ENCODE peak calls at places on chromosomes 4 and X, in six cellular contexts. U, Z, R, Y, D and K are unnamed samples.

GRCh38 chr4:111404673-111405072 is 740.6 kb upstream of the FAM241A start:
- DNase-seq in U (no peak), Z (no peak), R (no peak), Y (no peak), D (no peak), K (no peak)

GRCh38 chrX:2666491-2666890 is 24.6 kb upstream of the CD99 start:
- DNase-seq in U (no peak), Z (no peak), R (no peak), Y (no peak), D (no peak), K (no peak)

GRCh38 chr4:37139987-37140386 is 104.6 kb upstream of the NWD2 start:
- DNase-seq in U (no peak), Z (no peak), R (no peak), Y (no peak), D (peak), K (no peak)

GRCh38 chrX:149641432-149641831 is 9.8 kb upstream of the TMEM185A start:
- DNase-seq in U (no peak), Z (no peak), R (no peak), Y (no peak), D (no peak), K (no peak)

GRCh38 chr4:140237616-140238352 is 83.8 kb upstream of the MAML3 start:
- DNase-seq in U (peak), Z (peak), R (peak), Y (peak), D (peak), K (peak)

GRCh38 chr4:1417522-1418390 is 11.5 kb upstream of the NKX1-1 start:
- DNase-seq in U (no peak), Z (no peak), R (no peak), Y (peak), D (no peak), K (peak)

GRCh38 chr4:102466298-102466697 is 34.9 kb upstream of the NFKB1 start:
- DNase-seq in U (peak), Z (no peak), R (peak), Y (no peak), D (no peak), K (no peak)

GRCh38 chr4:140662082-140662869 is 93.5 kb upstream of the UCP1 start:
- DNase-seq in U (peak), Z (no peak), R (no peak), Y (no peak), D (peak), K (no peak)

GRCh38 chr4:15250021-15250441 is 177.8 kb upstream of the C1QTNF7 start:
- DNase-seq in U (peak), Z (no peak), R (peak), Y (no peak), D (peak), K (no peak)

GRCh38 chr4:53921856-53922255 is 142.5 kb downstream of the CHIC2 start:
- DNase-seq in U (no peak), Z (no peak), R (no peak), Y (no peak), D (no peak), K (no peak)

GRCh38 chr4:30868257-30868656 is 148.1 kb downstream of the PCDH7 start:
- DNase-seq in U (peak), Z (no peak), R (peak), Y (no peak), D (no peak), K (no peak)
- H4K8ac ChIP-seq in U (no peak), Z (no peak), R (no peak), Y (no peak), D (no peak), K (no peak)

DNA sequence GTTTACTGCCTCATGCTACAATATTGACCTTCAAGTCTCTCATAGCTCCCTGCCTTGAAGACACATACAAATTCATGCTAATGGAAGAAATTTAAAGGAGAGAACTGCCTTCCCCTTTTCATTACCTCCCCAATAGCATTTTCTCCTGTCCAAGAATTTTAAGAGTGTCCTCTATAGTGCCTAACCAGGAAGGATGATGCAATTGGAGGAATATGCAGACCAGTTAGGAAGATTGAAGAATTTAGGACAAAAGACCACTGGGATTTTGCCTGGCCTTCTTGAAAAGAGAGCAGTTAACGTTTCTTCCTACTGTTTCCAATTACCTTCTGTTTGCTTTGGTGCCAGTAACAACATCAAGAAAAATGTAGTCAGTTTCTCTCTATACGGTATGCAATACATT is 443.9 kb downstream of the INPP4B start:
- DNase-seq in U (no peak), Z (no peak), R (no peak), Y (no peak), D (no peak), K (no peak)
- H3K9ac ChIP-seq in U (no peak), Z (no peak), R (no peak), Y (no peak), D (no peak), K (no peak)

DNA sequence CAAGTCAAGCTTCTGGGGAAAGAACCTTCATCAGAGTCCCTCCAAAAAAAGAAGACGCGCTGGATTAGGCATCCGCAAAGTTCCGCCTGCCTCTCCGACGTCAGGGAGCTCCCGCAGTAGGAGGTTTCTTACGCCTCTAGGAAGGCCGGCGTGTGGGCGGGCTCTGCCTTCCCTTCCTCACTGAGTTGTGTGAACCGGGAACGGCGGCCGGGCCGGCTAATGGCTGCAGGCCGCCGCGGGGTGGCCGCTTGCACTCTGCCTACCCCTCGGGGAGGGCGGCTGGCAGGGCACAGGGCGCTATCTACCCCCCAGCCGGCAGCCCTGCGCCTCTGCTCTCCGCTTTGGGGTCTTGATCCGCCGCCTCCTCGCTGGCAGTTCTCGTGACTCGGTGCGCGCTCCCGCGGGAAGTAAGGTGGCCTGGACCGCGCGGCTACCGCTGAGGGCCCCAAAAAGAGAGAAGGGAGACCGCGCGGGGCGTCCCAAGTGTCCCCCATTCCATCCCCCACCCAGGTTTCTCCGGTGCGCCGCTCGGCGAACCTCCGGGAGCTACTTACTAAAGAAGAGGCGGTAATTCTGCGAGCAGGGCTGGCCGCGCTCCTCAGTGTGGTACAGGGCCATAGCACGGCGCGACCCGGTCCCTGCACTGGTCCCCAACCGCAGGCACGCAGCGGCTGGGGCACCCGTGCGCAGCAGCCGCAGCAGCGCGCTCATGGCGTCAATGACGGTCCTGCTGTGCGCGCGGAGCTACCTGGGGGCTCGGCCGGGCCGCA is at the start of gene PPA2:
- DNase-seq in U (peak), Z (peak), R (peak), Y (peak), D (peak), K (peak)
- H3K14ac ChIP-seq in U (peak), Z (no peak), R (peak), Y (no peak), D (peak), K (peak)

GRCh38 chr4:125551967-125552366 is 237.2 kb downstream of the FAT4 start:
- DNase-seq in U (no peak), Z (no peak), R (no peak), Y (no peak), D (no peak), K (no peak)
- H4K8ac ChIP-seq in U (no peak), Z (no peak), R (no peak), Y (no peak), D (no peak), K (no peak)

GRCh38 chrX:134460005-134460860 is at the start of gene HPRT1:
- DNase-seq in U (peak), Z (peak), R (peak), Y (peak), D (peak), K (peak)

GRCh38 chrX:134462927-134463326 is 3.0 kb downstream of the HPRT1 start:
- DNase-seq in U (no peak), Z (no peak), R (no peak), Y (no peak), D (no peak), K (no peak)

GRCh38 chrX:134457708-134458107 is 2.3 kb upstream of the HPRT1 start:
- DNase-seq in U (no peak), Z (no peak), R (no peak), Y (no peak), D (no peak), K (no peak)

GRCh38 chrX:134460861-134461218 is 875 bp downstream of the HPRT1 start:
- DNase-seq in U (peak), Z (no peak), R (peak), Y (no peak), D (peak), K (no peak)

GRCh38 chrX:134459683-134460004 is 321 bp upstream of the HPRT1 start:
- DNase-seq in U (no peak), Z (no peak), R (no peak), Y (no peak), D (no peak), K (no peak)
- H3K9ac ChIP-seq in U (peak), Z (no peak), R (peak), Y (peak), D (no peak), K (peak)

GRCh38 chr4:22556411-22556969 is 40.6 kb upstream of the ADGRA3 start:
- DNase-seq in U (no peak), Z (no peak), R (no peak), Y (no peak), D (no peak), K (no peak)
- H3K14ac ChIP-seq in U (no peak), Z (peak), R (no peak), Y (no peak), D (no peak), K (no peak)